ENCODE peak calls at places on chromosomes 13 and 19, in seven cellular contexts. One of them, this sample, is unnamed. For H3K9me3 and H3K27me3, the result is how much of the 10 kb centered on the place peaks cover.

GRCh38 chr13:46041335-46041934 is 11.1 kb downstream of the ZC3H13 start:
- DNase-seq in IMR-90: peak
- DNase-seq in CD8-positive, alpha-beta T cell: no peak
- DNase-seq in left ventricle myocardium inferior: no peak
- DNase-seq in CD4-positive, alpha-beta T cell: no peak
- DNase-seq in CD4-positive, CD25-positive, alpha-beta regulatory T cell: no peak
- DNase-seq in ovary: no peak
- DNase-seq in this sample: no peak

GRCh38 chr19:55247621-55248099 is 11.2 kb downstream of the PPP6R1 start:
- DNase-seq in CD4-positive, alpha-beta T cell: no peak
- DNase-seq in CD8-positive, alpha-beta T cell: no peak
- DNase-seq in left ventricle myocardium inferior: peak
- DNase-seq in CD4-positive, CD25-positive, alpha-beta regulatory T cell: no peak
- DNase-seq in IMR-90: no peak
- DNase-seq in ovary: no peak
- DNase-seq in this sample: no peak

GRCh38 chr13:19345916-19346422 is 164.3 kb upstream of the TUBA3C start:
- DNase-seq in CD4-positive, CD25-positive, alpha-beta regulatory T cell: no peak
- DNase-seq in ovary: no peak
- DNase-seq in left ventricle myocardium inferior: no peak
- DNase-seq in CD4-positive, alpha-beta T cell: no peak
- DNase-seq in IMR-90: no peak
- DNase-seq in CD8-positive, alpha-beta T cell: no peak
- DNase-seq in this sample: no peak

GRCh38 chr19:55305491-55305890 is 19.6 kb downstream of the TMEM150B start:
- DNase-seq in left ventricle myocardium inferior: no peak
- DNase-seq in IMR-90: no peak
- DNase-seq in ovary: peak
- DNase-seq in CD4-positive, alpha-beta T cell: peak
- DNase-seq in CD8-positive, alpha-beta T cell: peak
- DNase-seq in CD4-positive, CD25-positive, alpha-beta regulatory T cell: peak
- DNase-seq in this sample: peak

GRCh38 chr13:41811588-41812021 is 149.3 kb downstream of the VWA8 start:
- DNase-seq in IMR-90: no peak
- DNase-seq in CD4-positive, CD25-positive, alpha-beta regulatory T cell: no peak
- DNase-seq in CD4-positive, alpha-beta T cell: no peak
- DNase-seq in ovary: no peak
- DNase-seq in CD8-positive, alpha-beta T cell: no peak
- DNase-seq in left ventricle myocardium inferior: no peak
- DNase-seq in this sample: no peak

GRCh38 chr19:35399948-35400772 is 29.3 kb downstream of the GPR42 start:
- DNase-seq in IMR-90: no peak
- DNase-seq in CD8-positive, alpha-beta T cell: no peak
- DNase-seq in CD4-positive, CD25-positive, alpha-beta regulatory T cell: no peak
- DNase-seq in CD4-positive, alpha-beta T cell: no peak
- DNase-seq in left ventricle myocardium inferior: no peak
- DNase-seq in ovary: no peak
- DNase-seq in this sample: no peak

GRCh38 chr13:42696191-42696590 is 85.2 kb upstream of the FAM216B start:
- DNase-seq in CD4-positive, alpha-beta T cell: no peak
- DNase-seq in left ventricle myocardium inferior: no peak
- DNase-seq in CD8-positive, alpha-beta T cell: no peak
- DNase-seq in IMR-90: peak
- DNase-seq in CD4-positive, CD25-positive, alpha-beta regulatory T cell: no peak
- DNase-seq in ovary: no peak
- DNase-seq in this sample: no peak

GRCh38 chr13:25249001-25249543 is 38.2 kb downstream of the MTMR6 start:
- DNase-seq in CD4-positive, alpha-beta T cell: no peak
- DNase-seq in IMR-90: peak
- DNase-seq in ovary: no peak
- DNase-seq in CD4-positive, CD25-positive, alpha-beta regulatory T cell: no peak
- DNase-seq in CD8-positive, alpha-beta T cell: no peak
- DNase-seq in left ventricle myocardium inferior: no peak
- DNase-seq in this sample: peak

GRCh38 chr13:99704390-99704789 is 203.1 kb downstream of the TM9SF2 start:
- DNase-seq in CD4-positive, alpha-beta T cell: no peak
- DNase-seq in ovary: no peak
- DNase-seq in CD8-positive, alpha-beta T cell: no peak
- DNase-seq in IMR-90: no peak
- DNase-seq in left ventricle myocardium inferior: no peak
- DNase-seq in CD4-positive, CD25-positive, alpha-beta regulatory T cell: no peak
- DNase-seq in this sample: no peak

GRCh38 chr13:42490676-42491075 is 83.3 kb upstream of the TNFSF11 start:
- DNase-seq in CD4-positive, CD25-positive, alpha-beta regulatory T cell: no peak
- DNase-seq in CD4-positive, alpha-beta T cell: no peak
- DNase-seq in CD8-positive, alpha-beta T cell: no peak
- DNase-seq in ovary: no peak
- DNase-seq in IMR-90: no peak
- DNase-seq in left ventricle myocardium inferior: no peak
- DNase-seq in this sample: no peak

GRCh38 chr19:20278342-20278741 is 111.3 kb downstream of the ZNF486 start:
- DNase-seq in ovary: peak
- DNase-seq in CD4-positive, alpha-beta T cell: no peak
- DNase-seq in CD4-positive, CD25-positive, alpha-beta regulatory T cell: no peak
- DNase-seq in IMR-90: no peak
- DNase-seq in CD8-positive, alpha-beta T cell: no peak
- DNase-seq in left ventricle myocardium inferior: no peak
- DNase-seq in this sample: no peak

GRCh38 chr13:53198017-53198416 is 169.4 kb downstream of the OLFM4 start:
- DNase-seq in CD4-positive, alpha-beta T cell: no peak
- DNase-seq in ovary: no peak
- DNase-seq in left ventricle myocardium inferior: no peak
- DNase-seq in CD4-positive, CD25-positive, alpha-beta regulatory T cell: no peak
- DNase-seq in CD8-positive, alpha-beta T cell: no peak
- DNase-seq in IMR-90: no peak
- DNase-seq in this sample: peak

GRCh38 chr19:11848594-11849263 is at the start of gene ZNF439:
- DNase-seq in CD8-positive, alpha-beta T cell: peak
- DNase-seq in left ventricle myocardium inferior: peak
- DNase-seq in IMR-90: peak
- DNase-seq in CD4-positive, alpha-beta T cell: peak
- DNase-seq in ovary: peak
- DNase-seq in CD4-positive, CD25-positive, alpha-beta regulatory T cell: peak
- DNase-seq in this sample: peak

GRCh38 chr19:47296036-47296435 is 13.6 kb upstream of the C5AR1 start:
- DNase-seq in CD4-positive, alpha-beta T cell: peak
- DNase-seq in IMR-90: peak
- DNase-seq in CD8-positive, alpha-beta T cell: peak
- DNase-seq in left ventricle myocardium inferior: no peak
- DNase-seq in CD4-positive, CD25-positive, alpha-beta regulatory T cell: peak
- DNase-seq in ovary: peak
- DNase-seq in this sample: peak

GRCh38 chr19:12314553-12314952 is 18.9 kb downstream of the ZNF563 start:
- DNase-seq in left ventricle myocardium inferior: no peak
- DNase-seq in CD4-positive, alpha-beta T cell: no peak
- DNase-seq in IMR-90: no peak
- DNase-seq in CD8-positive, alpha-beta T cell: no peak
- DNase-seq in CD4-positive, CD25-positive, alpha-beta regulatory T cell: no peak
- DNase-seq in ovary: no peak
- DNase-seq in this sample: no peak

GRCh38 chr13:49995535-49996165 is 1.2 kb upstream of the TRIM13 start:
- DNase-seq in IMR-90: no peak
- DNase-seq in ovary: no peak
- DNase-seq in CD4-positive, alpha-beta T cell: no peak
- DNase-seq in left ventricle myocardium inferior: no peak
- DNase-seq in CD4-positive, CD25-positive, alpha-beta regulatory T cell: peak
- DNase-seq in CD8-positive, alpha-beta T cell: no peak
- DNase-seq in this sample: peak

GRCh38 chr13:50511877-50512332 is 331.6 kb downstream of the DLEU7 start:
- DNase-seq in ovary: no peak
- DNase-seq in CD4-positive, CD25-positive, alpha-beta regulatory T cell: peak
- DNase-seq in left ventricle myocardium inferior: no peak
- DNase-seq in CD4-positive, alpha-beta T cell: no peak
- DNase-seq in IMR-90: no peak
- DNase-seq in CD8-positive, alpha-beta T cell: no peak
- DNase-seq in this sample: peak

GRCh38 chr19:41882568-41883462 is at the start of gene ARHGEF1:
- DNase-seq in CD4-positive, alpha-beta T cell: peak
- DNase-seq in IMR-90: no peak
- DNase-seq in left ventricle myocardium inferior: peak
- DNase-seq in CD4-positive, CD25-positive, alpha-beta regulatory T cell: peak
- DNase-seq in ovary: peak
- DNase-seq in CD8-positive, alpha-beta T cell: peak
- DNase-seq in this sample: peak

GRCh38 chr19:30897553-30897952 is 451.7 kb downstream of the TSHZ3 start:
- DNase-seq in CD8-positive, alpha-beta T cell: no peak
- DNase-seq in CD4-positive, alpha-beta T cell: no peak
- DNase-seq in ovary: no peak
- DNase-seq in CD4-positive, CD25-positive, alpha-beta regulatory T cell: no peak
- DNase-seq in IMR-90: no peak
- DNase-seq in left ventricle myocardium inferior: no peak
- DNase-seq in this sample: no peak

GRCh38 chr13:102651892-102652291 is 43.0 kb downstream of the METTL21C start:
- DNase-seq in left ventricle myocardium inferior: no peak
- DNase-seq in IMR-90: peak
- DNase-seq in CD4-positive, CD25-positive, alpha-beta regulatory T cell: no peak
- DNase-seq in ovary: no peak
- DNase-seq in CD4-positive, alpha-beta T cell: no peak
- DNase-seq in CD8-positive, alpha-beta T cell: no peak
- DNase-seq in this sample: no peak

GRCh38 chr19:46958542-46958941 is 61.1 kb upstream of the NPAS1 start:
- DNase-seq in ovary: no peak
- DNase-seq in left ventricle myocardium inferior: no peak
- DNase-seq in IMR-90: peak
- DNase-seq in CD8-positive, alpha-beta T cell: no peak
- DNase-seq in CD4-positive, CD25-positive, alpha-beta regulatory T cell: no peak
- DNase-seq in CD4-positive, alpha-beta T cell: no peak
- DNase-seq in this sample: no peak

GRCh38 chr13:23674795-23675640 is 104.8 kb downstream of the TNFRSF19 start:
- DNase-seq in CD4-positive, CD25-positive, alpha-beta regulatory T cell: no peak
- DNase-seq in ovary: no peak
- DNase-seq in CD8-positive, alpha-beta T cell: no peak
- DNase-seq in CD4-positive, alpha-beta T cell: no peak
- DNase-seq in IMR-90: peak
- DNase-seq in left ventricle myocardium inferior: no peak
- DNase-seq in this sample: no peak

GRCh38 chr19:55546822-55547614 is 1.7 kb upstream of the SBK3 start:
- DNase-seq in left ventricle myocardium inferior: peak
- DNase-seq in CD8-positive, alpha-beta T cell: no peak
- DNase-seq in CD4-positive, alpha-beta T cell: no peak
- DNase-seq in CD4-positive, CD25-positive, alpha-beta regulatory T cell: no peak
- DNase-seq in ovary: peak
- DNase-seq in IMR-90: peak
- DNase-seq in this sample: no peak

GRCh38 chr13:80121038-80121437 is 219.9 kb downstream of the SPRY2 start:
- DNase-seq in CD8-positive, alpha-beta T cell: no peak
- DNase-seq in IMR-90: peak
- DNase-seq in ovary: no peak
- DNase-seq in CD4-positive, alpha-beta T cell: no peak
- DNase-seq in left ventricle myocardium inferior: no peak
- DNase-seq in CD4-positive, CD25-positive, alpha-beta regulatory T cell: no peak
- DNase-seq in this sample: no peak

GRCh38 chr19:44156475-44156874 is 8.4 kb upstream of the ZNF226 start:
- DNase-seq in ovary: no peak
- DNase-seq in left ventricle myocardium inferior: no peak
- DNase-seq in CD8-positive, alpha-beta T cell: no peak
- DNase-seq in CD4-positive, alpha-beta T cell: no peak
- DNase-seq in IMR-90: no peak
- DNase-seq in CD4-positive, CD25-positive, alpha-beta regulatory T cell: no peak
- DNase-seq in this sample: no peak
- H3K9me3 ChIP-seq in ovary: under half
- H3K9me3 ChIP-seq in left ventricle myocardium inferior: half or more
- H3K9me3 ChIP-seq in CD8-positive, alpha-beta T cell: under half
- H3K9me3 ChIP-seq in CD4-positive, alpha-beta T cell: half or more
- H3K9me3 ChIP-seq in IMR-90: under half
- H3K9me3 ChIP-seq in CD4-positive, CD25-positive, alpha-beta regulatory T cell: half or more
- H3K9me3 ChIP-seq in this sample: under half

GRCh38 chr13:22387899-22388298 is 717.0 kb downstream of the FGF9 start:
- DNase-seq in ovary: no peak
- DNase-seq in left ventricle myocardium inferior: no peak
- DNase-seq in CD4-positive, CD25-positive, alpha-beta regulatory T cell: no peak
- DNase-seq in CD4-positive, alpha-beta T cell: no peak
- DNase-seq in IMR-90: no peak
- DNase-seq in CD8-positive, alpha-beta T cell: no peak
- DNase-seq in this sample: no peak
- H3K27me3 ChIP-seq in ovary: under half
- H3K27me3 ChIP-seq in left ventricle myocardium inferior: under half
- H3K27me3 ChIP-seq in CD4-positive, CD25-positive, alpha-beta regulatory T cell: under half
- H3K27me3 ChIP-seq in CD4-positive, alpha-beta T cell: under half
- H3K27me3 ChIP-seq in IMR-90: under half
- H3K27me3 ChIP-seq in CD8-positive, alpha-beta T cell: under half
- H3K27me3 ChIP-seq in this sample: under half

GRCh38 chr19:44499962-44500949 is at the start of gene ZNF180:
- DNase-seq in IMR-90: peak
- DNase-seq in CD8-positive, alpha-beta T cell: peak
- DNase-seq in CD4-positive, CD25-positive, alpha-beta regulatory T cell: peak
- DNase-seq in ovary: peak
- DNase-seq in CD4-positive, alpha-beta T cell: peak
- DNase-seq in left ventricle myocardium inferior: peak
- DNase-seq in this sample: peak

GRCh38 chr19:44498988-44499387 is 1.3 kb downstream of the ZNF180 start:
- DNase-seq in CD4-positive, alpha-beta T cell: no peak
- DNase-seq in ovary: no peak
- DNase-seq in IMR-90: no peak
- DNase-seq in CD4-positive, CD25-positive, alpha-beta regulatory T cell: no peak
- DNase-seq in CD8-positive, alpha-beta T cell: no peak
- DNase-seq in left ventricle myocardium inferior: no peak
- DNase-seq in this sample: peak

GRCh38 chr19:44499559-44499958 is 763 bp downstream of the ZNF180 start:
- DNase-seq in IMR-90: no peak
- DNase-seq in left ventricle myocardium inferior: no peak
- DNase-seq in ovary: no peak
- DNase-seq in CD8-positive, alpha-beta T cell: no peak
- DNase-seq in CD4-positive, CD25-positive, alpha-beta regulatory T cell: no peak
- DNase-seq in CD4-positive, alpha-beta T cell: no peak
- DNase-seq in this sample: no peak

GRCh38 chr19:44496711-44497110 is 3.6 kb downstream of the ZNF180 start:
- DNase-seq in CD4-positive, CD25-positive, alpha-beta regulatory T cell: no peak
- DNase-seq in CD8-positive, alpha-beta T cell: no peak
- DNase-seq in left ventricle myocardium inferior: no peak
- DNase-seq in ovary: no peak
- DNase-seq in IMR-90: no peak
- DNase-seq in CD4-positive, alpha-beta T cell: no peak
- DNase-seq in this sample: no peak
- H3K9me3 ChIP-seq in CD4-positive, CD25-positive, alpha-beta regulatory T cell: half or more
- H3K9me3 ChIP-seq in CD8-positive, alpha-beta T cell: under half
- H3K9me3 ChIP-seq in left ventricle myocardium inferior: half or more
- H3K9me3 ChIP-seq in ovary: under half
- H3K9me3 ChIP-seq in IMR-90: half or more
- H3K9me3 ChIP-seq in CD4-positive, alpha-beta T cell: half or more
- H3K9me3 ChIP-seq in this sample: half or more

GRCh38 chr19:29216021-29216420 is 3.1 kb upstream of the UQCRFS1 start:
- DNase-seq in CD4-positive, CD25-positive, alpha-beta regulatory T cell: no peak
- DNase-seq in IMR-90: no peak
- DNase-seq in CD4-positive, alpha-beta T cell: no peak
- DNase-seq in CD8-positive, alpha-beta T cell: no peak
- DNase-seq in left ventricle myocardium inferior: no peak
- DNase-seq in ovary: no peak
- DNase-seq in this sample: no peak
- H3K27me3 ChIP-seq in CD4-positive, CD25-positive, alpha-beta regulatory T cell: under half
- H3K27me3 ChIP-seq in IMR-90: under half
- H3K27me3 ChIP-seq in CD4-positive, alpha-beta T cell: under half
- H3K27me3 ChIP-seq in CD8-positive, alpha-beta T cell: under half
- H3K27me3 ChIP-seq in left ventricle myocardium inferior: under half
- H3K27me3 ChIP-seq in ovary: under half
- H3K27me3 ChIP-seq in this sample: under half

DNA sequence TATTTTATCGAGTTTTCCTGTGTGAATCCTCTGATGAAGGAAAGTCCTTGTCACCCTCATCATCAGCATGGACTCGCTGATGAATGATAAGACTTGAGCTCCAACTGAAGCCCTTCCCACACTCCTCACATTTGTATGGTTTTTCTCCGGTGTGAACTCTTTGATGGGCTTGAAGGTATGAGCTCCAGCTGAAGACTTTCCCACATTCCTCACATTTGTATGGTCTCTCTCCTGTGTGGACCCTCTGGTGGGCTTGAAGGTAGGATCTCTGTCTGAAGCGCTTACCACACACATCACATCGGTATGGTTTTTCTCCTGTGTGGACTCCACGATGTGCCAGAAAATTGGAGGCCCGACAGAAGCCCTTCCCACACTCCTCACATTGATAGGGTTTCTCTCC is 21.7 kb downstream of the ZNF45 start:
- DNase-seq in IMR-90: no peak
- DNase-seq in CD4-positive, CD25-positive, alpha-beta regulatory T cell: no peak
- DNase-seq in left ventricle myocardium inferior: no peak
- DNase-seq in CD8-positive, alpha-beta T cell: no peak
- DNase-seq in CD4-positive, alpha-beta T cell: no peak
- DNase-seq in ovary: no peak
- DNase-seq in this sample: no peak
- H3K9me3 ChIP-seq in IMR-90: under half
- H3K9me3 ChIP-seq in CD4-positive, CD25-positive, alpha-beta regulatory T cell: half or more
- H3K9me3 ChIP-seq in left ventricle myocardium inferior: half or more
- H3K9me3 ChIP-seq in CD8-positive, alpha-beta T cell: half or more
- H3K9me3 ChIP-seq in CD4-positive, alpha-beta T cell: half or more
- H3K9me3 ChIP-seq in ovary: under half
- H3K9me3 ChIP-seq in this sample: half or more

This sample was measured in Karpas-422.